ENCODE peak calls at places on chromosomes 5 and 9, in nine cellular contexts. G is HCT116, D is A549, R is GM23338, X is Panc1, O is GM12878, V is SK-N-SH, A is HL-60, T is K562. L is an unnamed sample.

GRCh38 chr5:129410488-129410887 is 49.6 kb upstream of the ADAMTS19 start:
- DNase-seq in T (no peak), G (no peak), R (peak; percentile 71), O (no peak), X (no peak), D (no peak), V (no peak), A (no peak), L (no peak)

GRCh38 chr5:27900761-27901160 is 862.4 kb upstream of the CDH9 start:
- DNase-seq in X (no peak), V (no peak), R (no peak), O (no peak), T (no peak), A (no peak), D (no peak), G (no peak), L (no peak)

GRCh38 chr5:15003511-15003920 is 131.9 kb upstream of the ANKH start:
- DNase-seq in T (peak; percentile 80), X (peak; percentile 82), D (peak; percentile 79), G (peak; percentile 46), O (peak; percentile 13), R (peak; percentile 80), A (peak; percentile 32), V (peak; percentile 85), L (peak; percentile 59)

GRCh38 chr5:111782171-111782570 is 25.2 kb upstream of the NREP start:
- DNase-seq in T (no peak), D (no peak), G (no peak), O (no peak), A (no peak), X (no peak), R (no peak), V (no peak), L (no peak)

GRCh38 chr9:123420560-123421210 is 64.7 kb downstream of the CRB2 start:
- DNase-seq in T (no peak), G (no peak), X (no peak), D (no peak), A (peak; percentile 26), V (no peak), O (no peak), R (no peak), L (no peak)

GRCh38 chr5:107459637-107460036 is 211.1 kb downstream of the EFNA5 start:
- DNase-seq in R (no peak), T (no peak), A (no peak), X (no peak), O (no peak), V (no peak), G (no peak), D (no peak), L (no peak)

GRCh38 chr9:128245293-128246151 is 30.3 kb downstream of the GOLGA2 start:
- DNase-seq in T (peak; percentile 59), R (peak; percentile 49), D (no peak), A (peak; percentile 71), O (no peak), X (no peak), V (peak; percentile 88), G (no peak), L (peak; percentile 72)

GRCh38 chr5:68243251-68243650 is 27.7 kb downstream of the PIK3R1 start:
- DNase-seq in R (no peak), D (no peak), T (no peak), O (no peak), G (no peak), A (no peak), X (no peak), V (no peak), L (no peak)

GRCh38 chr5:43601454-43602260 is 1.3 kb upstream of the NNT start:
- DNase-seq in A (no peak), R (no peak), X (no peak), T (peak; percentile 63), D (no peak), V (peak; percentile 43), G (no peak), O (peak; percentile 30), L (peak; percentile 32)

GRCh38 chr9:126720661-126721530 is 83.9 kb upstream of the ZBTB43 start:
- DNase-seq in R (no peak), A (no peak), V (no peak), O (no peak), G (no peak), D (no peak), T (no peak), X (no peak), L (no peak)

GRCh38 chr9:91073049-91073810 is 271.6 kb downstream of the SYK start:
- DNase-seq in T (no peak), X (no peak), R (no peak), A (no peak), D (no peak), O (no peak), V (no peak), G (no peak), L (no peak)

GRCh38 chr9:129211686-129212085 is 33.6 kb upstream of the IER5L start:
- DNase-seq in A (no peak), X (no peak), G (no peak), T (no peak), D (no peak), V (no peak), R (peak; percentile 36), O (no peak), L (no peak)

GRCh38 chr5:36535390-36535789 is 71.0 kb upstream of the SLC1A3 start:
- DNase-seq in T (no peak), X (no peak), D (no peak), A (no peak), V (no peak), G (no peak), R (no peak), O (no peak), L (no peak)

GRCh38 chr5:66923457-66923856 is 273.1 kb downstream of the CD180 start:
- DNase-seq in X (no peak), T (no peak), V (no peak), G (no peak), O (no peak), A (no peak), D (no peak), R (no peak), L (no peak)

GRCh38 chr5:36162810-36163486 is 11.0 kb downstream of the SKP2 start:
- DNase-seq in R (no peak), A (no peak), X (no peak), G (no peak), V (no peak), O (no peak), D (no peak), T (no peak), L (no peak)

DNA sequence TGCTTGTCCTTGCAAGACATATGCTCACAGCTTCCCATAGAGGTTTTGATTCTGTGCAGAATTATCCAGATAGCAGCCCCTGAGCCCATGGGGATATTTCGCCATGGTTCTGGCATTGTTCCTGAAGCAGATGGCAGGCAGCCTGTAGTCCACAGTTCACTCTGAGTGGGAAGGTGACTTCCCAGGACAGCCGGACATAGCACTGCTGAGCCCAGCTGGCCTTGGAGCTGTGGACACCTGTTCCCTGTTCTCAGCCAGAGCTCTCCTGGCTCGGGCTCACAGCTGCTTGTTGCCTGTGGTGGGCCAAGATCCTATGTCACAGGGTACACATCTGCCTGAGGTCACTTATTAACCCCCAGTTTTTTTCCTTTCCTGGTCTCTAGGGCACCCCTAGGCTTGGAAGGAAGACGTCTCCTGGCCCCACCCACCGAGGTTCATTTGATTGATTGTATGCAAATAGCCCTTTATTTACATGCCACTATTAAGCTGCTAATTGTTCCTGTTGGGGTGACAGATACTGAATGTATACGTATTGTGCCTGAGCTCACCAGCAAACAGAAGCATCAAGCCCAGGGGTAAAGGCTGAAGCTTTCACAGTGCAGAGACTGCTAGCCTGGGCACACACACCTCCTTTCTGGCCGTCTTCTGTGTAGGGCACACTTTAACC is 96.6 kb upstream of the DMRT1 start:
- DNase-seq in V (no peak), A (no peak), X (no peak), R (no peak), O (no peak), G (no peak), T (no peak), D (no peak), L (peak; percentile 35)
- TF ChIP-seq REST in V (no peak), A (no peak), X (no peak), R (no peak), O (no peak), G (no peak), T (no peak), D (no peak), L (no peak)

GRCh38 chr9:36163049-36163839 is 5.9 kb upstream of the CCIN start:
- DNase-seq in O (no peak), A (no peak), G (no peak), X (no peak), V (peak; percentile 89), R (peak; percentile 93), T (no peak), D (peak; percentile 74), L (peak; percentile 54)
- TF ChIP-seq REST in O (no peak), A (no peak), G (no peak), X (no peak), V (peak; percentile 20), R (no peak), T (no peak), D (no peak), L (no peak)

GRCh38 chr5:77993141-77993540 is 217.0 kb upstream of the TBCA start:
- DNase-seq in R (no peak), T (no peak), O (no peak), D (no peak), G (no peak), A (no peak), V (no peak), X (no peak), L (no peak)
- TF ChIP-seq REST in R (no peak), T (no peak), O (no peak), D (no peak), G (no peak), A (no peak), V (no peak), X (no peak), L (no peak)

GRCh38 chr9:71590362-71590761 is 178.0 kb downstream of the CEMIP2 start:
- DNase-seq in X (no peak), R (no peak), O (no peak), A (no peak), V (no peak), T (no peak), D (no peak), G (no peak), L (no peak)

GRCh38 chr9:71592400-71592799 is 175.9 kb downstream of the CEMIP2 start:
- DNase-seq in D (no peak), T (no peak), R (no peak), O (no peak), X (no peak), V (no peak), G (no peak), A (no peak), L (no peak)

GRCh38 chr9:71589612-71590011 is 178.7 kb downstream of the CEMIP2 start:
- DNase-seq in A (no peak), X (no peak), O (no peak), G (no peak), V (no peak), T (no peak), R (no peak), D (no peak), L (no peak)

DNA sequence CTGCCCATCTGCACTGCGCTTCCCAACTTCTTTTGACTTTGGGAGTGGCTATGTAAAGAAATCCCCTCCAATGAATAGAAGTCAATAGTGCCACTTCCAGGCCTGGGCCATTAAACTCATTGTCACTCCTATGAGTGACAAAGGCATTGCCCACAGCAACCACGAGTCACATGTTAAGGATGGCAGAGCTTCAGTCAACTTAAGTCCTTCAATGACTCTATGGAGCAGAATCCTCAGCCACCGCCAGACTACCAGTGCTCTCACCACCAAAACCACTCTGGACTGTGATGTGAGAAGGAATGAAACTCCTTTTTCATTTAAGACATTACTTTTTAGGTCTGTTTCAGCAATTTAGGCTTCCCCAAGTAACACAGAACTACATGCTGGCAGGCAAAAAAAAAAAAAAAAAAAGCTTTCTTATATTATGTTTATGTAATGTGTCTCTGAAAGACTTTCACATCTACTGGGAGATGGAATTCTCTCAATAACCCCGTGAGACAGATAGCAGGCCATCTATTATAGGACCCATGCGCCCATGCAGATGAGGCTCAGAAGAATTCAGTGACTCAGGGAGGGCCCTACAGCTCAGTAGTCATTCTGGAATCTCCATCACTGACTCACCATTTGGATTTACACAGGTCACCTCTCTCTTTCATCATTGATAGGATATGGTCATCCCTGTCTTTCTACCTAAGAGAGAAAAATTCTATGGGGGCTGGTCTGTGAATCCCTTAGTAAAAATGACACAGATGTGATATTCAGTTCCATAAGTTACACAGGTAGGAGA is 180.5 kb downstream of the CEMIP2 start:
- DNase-seq in X (no peak), V (no peak), T (no peak), A (no peak), O (no peak), G (no peak), D (peak; percentile 39), R (no peak), L (no peak)
- TF ChIP-seq REST in X (no peak), V (no peak), T (no peak), A (no peak), O (no peak), G (no peak), D (no peak), R (no peak), L (no peak)